ENCODE peak calls at places on chromosomes 11 and 22, in eight cellular contexts. U is activated CD4-positive, CD25-positive, alpha-beta regulatory T cell treated with anti-CD3 and anti-CD28 coated beads, Interleukin-2, amount 50 U/mL, for 72 hours; O is amniotic stem cell; M is EL; C is EH; J is AG08395; V is SW 1271; W is NCI-H2107. S is an unnamed sample.

GRCh38 chr11:13105237-13105844 is 96.2 kb downstream of the RASSF10 start:
- DNase-seq in U (no peak), O (no peak), M (no peak), C (no peak), J (no peak), V (no peak), W (peak; percentile 27), S (no peak)

GRCh38 chr11:79404325-79404724 is 36.5 kb downstream of the TENM4 start:
- DNase-seq in U (no peak), O (no peak), M (no peak), C (no peak), J (no peak), V (no peak), W (no peak), S (no peak)

GRCh38 chr22:32020117-32020516 is 22.9 kb upstream of the SLC5A1 start:
- DNase-seq in U (no peak), O (no peak), M (peak; percentile 67), C (peak; percentile 83), J (peak; percentile 47), V (no peak), W (no peak), S (no peak)

GRCh38 chr11:99519095-99519494 is 498.3 kb downstream of the CNTN5 start:
- DNase-seq in U (no peak), O (no peak), M (no peak), C (no peak), J (no peak), V (no peak), W (no peak), S (no peak)

GRCh38 chr22:41801886-41802285 is 1.4 kb downstream of the CCDC134 start:
- DNase-seq in U (no peak), O (no peak), M (no peak), C (no peak), J (no peak), V (no peak), W (no peak), S (no peak)

GRCh38 chr11:118889796-118890195 is 6.1 kb downstream of the CXCR5 start:
- DNase-seq in U (no peak), O (no peak), M (peak; percentile 76), C (peak; percentile 95), J (peak; percentile 89), V (no peak), W (no peak), S (no peak)

GRCh38 chr11:65663634-65664200 is 1.0 kb upstream of the RELA start:
- DNase-seq in U (no peak), O (no peak), M (peak; percentile 55), C (peak; percentile 66), J (peak; percentile 56), V (no peak), W (no peak), S (peak; percentile 68)

GRCh38 chr11:69490516-69490915 is 9.1 kb downstream of the LINC01488 start:
- DNase-seq in U (no peak), O (no peak), M (no peak), C (no peak), J (no peak), V (no peak), W (no peak), S (no peak)

GRCh38 chr22:45208993-45209838 is 31.5 kb downstream of the KIAA0930 start:
- DNase-seq in U (peak; percentile 55), O (no peak), M (peak; percentile 81), C (peak; percentile 87), J (peak; percentile 72), V (no peak), W (no peak), S (no peak)

GRCh38 chr11:124670732-124671131 is 2.8 kb downstream of the SIAE start:
- DNase-seq in U (no peak), O (no peak), M (no peak), C (no peak), J (no peak), V (no peak), W (no peak), S (peak; percentile 76)

GRCh38 chr11:88402192-88402715 is 64.7 kb upstream of the CTSC start:
- DNase-seq in U (no peak), O (no peak), M (peak; percentile 88), C (peak; percentile 97), J (peak; percentile 62), V (peak; percentile 8), W (no peak), S (no peak)

GRCh38 chr22:45804986-45805325 is 133.3 kb downstream of the ATXN10 start:
- DNase-seq in U (no peak), O (peak; percentile 67), M (peak; percentile 97), C (peak; percentile 99), J (peak; percentile 89), V (peak; percentile 83), W (peak; percentile 23), S (no peak)

GRCh38 chr11:3989251-3989650 is 105.3 kb upstream of the RRM1 start:
- DNase-seq in U (no peak), O (no peak), M (peak; percentile 48), C (no peak), J (no peak), V (no peak), W (no peak), S (no peak)

GRCh38 chr11:119759324-119759723 is 30.3 kb upstream of the NECTIN1 start:
- DNase-seq in U (no peak), O (no peak), M (peak; percentile 44), C (peak; percentile 58), J (peak; percentile 76), V (no peak), W (no peak), S (no peak)

GRCh38 chr11:22730319-22730718 is 63.9 kb downstream of the GAS2 start:
- DNase-seq in U (no peak), O (no peak), M (no peak), C (peak; percentile 0), J (no peak), V (no peak), W (no peak), S (no peak)

GRCh38 chr11:108559340-108559739 is 34.2 kb downstream of the EXPH5 start:
- DNase-seq in U (no peak), O (peak; percentile 52), M (peak; percentile 62), C (peak; percentile 83), J (peak; percentile 50), V (no peak), W (no peak), S (no peak)

GRCh38 chr11:120172921-120173705 is 35.2 kb upstream of the TRIM29 start:
- DNase-seq in U (no peak), O (no peak), M (no peak), C (no peak), J (no peak), V (no peak), W (no peak), S (no peak)

GRCh38 chr11:1776331-1776851 is 12.7 kb upstream of the CTSD start:
- DNase-seq in U (no peak), O (no peak), M (no peak), C (no peak), J (no peak), V (no peak), W (no peak), S (no peak)

GRCh38 chr11:76591416-76591815 is 79.1 kb downstream of the LRRC32 start:
- DNase-seq in U (no peak), O (no peak), M (no peak), C (no peak), J (no peak), V (no peak), W (no peak), S (no peak)

GRCh38 chr11:12539570-12539969 is 134.7 kb upstream of the TEAD1 start:
- DNase-seq in U (no peak), O (peak; percentile 78), M (peak; percentile 96), C (peak; percentile 96), J (peak; percentile 86), V (no peak), W (no peak), S (no peak)

GRCh38 chr22:50141891-50142363 is 28.6 kb upstream of the PANX2 start:
- DNase-seq in U (no peak), O (no peak), M (no peak), C (no peak), J (no peak), V (no peak), W (no peak), S (no peak)

GRCh38 chr22:49960967-49961600 is 512 bp downstream of the PIM3 start:
- DNase-seq in U (peak; percentile 65), O (no peak), M (peak; percentile 52), C (peak; percentile 44), J (no peak), V (no peak), W (no peak), S (peak; percentile 70)

GRCh38 chr22:30128511-30128910 is 48.2 kb downstream of the HORMAD2 start:
- DNase-seq in U (no peak), O (no peak), M (no peak), C (no peak), J (no peak), V (no peak), W (no peak), S (no peak)

GRCh38 chr11:12886508-12886907 is 122.6 kb upstream of the RASSF10 start:
- DNase-seq in U (no peak), O (no peak), M (no peak), C (no peak), J (no peak), V (no peak), W (no peak), S (no peak)

GRCh38 chr22:45496451-45496941 is 6.2 kb upstream of the FBLN1 start:
- DNase-seq in U (no peak), O (no peak), M (no peak), C (peak; percentile 29), J (no peak), V (no peak), W (no peak), S (no peak)

GRCh38 chr11:131993291-131993690 is 622.9 kb downstream of the NTM start:
- DNase-seq in U (no peak), O (no peak), M (no peak), C (no peak), J (no peak), V (no peak), W (no peak), S (no peak)

GRCh38 chr11:17353228-17354021 is 1.8 kb downstream of the NCR3LG1 start:
- DNase-seq in U (peak; percentile 46), O (peak; percentile 57), M (peak; percentile 87), C (peak; percentile 82), J (peak; percentile 72), V (peak; percentile 29), W (peak; percentile 36), S (peak; percentile 60)

GRCh38 chr11:116893906-116894305 is 56.5 kb upstream of the APOA1 start:
- DNase-seq in U (no peak), O (no peak), M (no peak), C (no peak), J (no peak), V (no peak), W (no peak), S (no peak)

GRCh38 chr11:35584321-35584720 is 33.9 kb upstream of the FJX1 start:
- DNase-seq in U (no peak), O (no peak), M (peak; percentile 82), C (peak; percentile 84), J (peak; percentile 62), V (no peak), W (no peak), S (no peak)

GRCh38 chr11:131666006-131666405 is 295.6 kb downstream of the NTM start:
- DNase-seq in U (no peak), O (no peak), M (peak; percentile 41), C (peak; percentile 56), J (peak; percentile 23), V (no peak), W (no peak), S (no peak)